ENCODE peak calls at places on chromosomes 2 and 18, in eight cellular contexts. E is type B pancreatic cell, T is SK-N-MC, B is PC-3, Q is AG09309, X is NCI-H1092 treated with DMSO at 0.1 percent for 48 hours, J is brain microvascular endothelial cell, Z is GM06990. W is an unnamed sample.

GRCh38 chr18:2424420-2424819 is 146.9 kb downstream of the METTL4 start:
- DNase-seq in Z (no peak), T (no peak), Q (no peak), E (no peak), J (no peak), B (peak; percentile 58), X (no peak), W (no peak)

GRCh38 chr18:49510393-49511115 is 23.5 kb upstream of the C18orf32 start:
- DNase-seq in Z (peak; percentile 19), X (peak; percentile 78), T (no peak), Q (no peak), J (peak; percentile 43), E (no peak), B (peak; percentile 55), W (peak; percentile 56)

GRCh38 chr18:23191952-23192662 is 56.8 kb downstream of the CABLES1 start:
- DNase-seq in X (peak; percentile 74), J (peak; percentile 70), E (no peak), B (peak; percentile 26), T (peak; percentile 26), Q (no peak), Z (no peak), W (no peak)

GRCh38 chr2:208929489-208929864 is 494.4 kb upstream of the MAP2 start:
- DNase-seq in Q (no peak), E (no peak), X (no peak), Z (no peak), J (no peak), T (no peak), B (no peak), W (no peak)

GRCh38 chr2:75079575-75079974 is 119.7 kb downstream of the TACR1 start:
- DNase-seq in Q (no peak), X (no peak), E (no peak), J (peak; percentile 15), B (no peak), T (no peak), Z (no peak), W (no peak)

GRCh38 chr2:60839126-60839813 is 42.1 kb upstream of the REL start:
- DNase-seq in J (no peak), E (no peak), T (no peak), B (no peak), Z (peak; percentile 79), X (no peak), Q (no peak), W (peak; percentile 56)

GRCh38 chr18:3281456-3282400 is 19.8 kb downstream of the MYL12B start:
- DNase-seq in B (peak; percentile 96), Z (peak; percentile 56), Q (no peak), X (peak; percentile 67), J (no peak), E (no peak), T (peak; percentile 97), W (peak; percentile 51)

GRCh38 chr2:47065771-47066380 is 89.2 kb downstream of the STPG4 start:
- DNase-seq in T (no peak), Z (no peak), X (no peak), B (peak; percentile 82), Q (peak; percentile 96), E (no peak), J (peak; percentile 73), W (no peak)

GRCh38 chr2:68060652-68061051 is 2.2 kb downstream of the C1D start:
- DNase-seq in J (no peak), Q (no peak), E (no peak), X (no peak), Z (no peak), T (no peak), B (no peak), W (no peak)

GRCh38 chr18:28999711-29000110 is 822.8 kb upstream of the CDH2 start:
- DNase-seq in B (no peak), T (no peak), Q (peak; percentile 27), E (no peak), Z (no peak), X (no peak), J (no peak), W (no peak)